ENCODE peak calls at places on chromosomes 2 and 18, in six cellular contexts. X, Y, A, Z, M and B are unnamed samples.

GRCh38 chr2:86764661-86765307 is 25.9 kb downstream of the CD8A start:
- DNase-seq in X (no peak), Y (peak; percentile 5), A (peak; percentile 2), Z (no peak), M (peak; percentile 54), B (peak; percentile 47)

GRCh38 chr2:46239847-46240181 is 57.4 kb upstream of the EPAS1 start:
- DNase-seq in X (no peak), Y (no peak), A (no peak), Z (no peak), M (no peak), B (no peak)

GRCh38 chr2:152506843-152507242 is 171.9 kb downstream of the FMNL2 start:
- DNase-seq in X (no peak), Y (no peak), A (peak; percentile 79), Z (no peak), M (no peak), B (peak; percentile 90)

GRCh38 chr2:144511222-144511855 is 8.6 kb downstream of the ZEB2 start:
- DNase-seq in X (no peak), Y (no peak), A (no peak), Z (no peak), M (no peak), B (no peak)

GRCh38 chr2:42074661-42075060 is 26.8 kb downstream of the PKDCC start:
- DNase-seq in X (peak; percentile 55), Y (no peak), A (no peak), Z (no peak), M (no peak), B (no peak)

GRCh38 chr2:69149631-69150215 is 136.7 kb downstream of the ANTXR1 start:
- DNase-seq in X (peak; percentile 84), Y (no peak), A (no peak), Z (no peak), M (no peak), B (peak; percentile 23)

GRCh38 chr2:62811972-62812371 is 106.5 kb downstream of the EHBP1 start:
- DNase-seq in X (no peak), Y (no peak), A (no peak), Z (no peak), M (no peak), B (no peak)

GRCh38 chr2:20524412-20525040 is 77.7 kb downstream of the RHOB start:
- DNase-seq in X (peak; percentile 80), Y (no peak), A (no peak), Z (no peak), M (peak; percentile 63), B (no peak)

GRCh38 chr18:12628706-12629702 is 28.9 kb downstream of the SPIRE1 start:
- DNase-seq in X (no peak), Y (no peak), A (no peak), Z (no peak), M (no peak), B (peak; percentile 52)

GRCh38 chr2:96883306-96883705 is 13.4 kb upstream of the SEMA4C start:
- DNase-seq in X (no peak), Y (no peak), A (no peak), Z (no peak), M (no peak), B (no peak)

GRCh38 chr2:168002021-168002553 is 245.3 kb downstream of the STK39 start:
- DNase-seq in X (no peak), Y (no peak), A (peak; percentile 31), Z (no peak), M (no peak), B (peak; percentile 35)

GRCh38 chr2:75130171-75130570 is 69.1 kb downstream of the TACR1 start:
- DNase-seq in X (no peak), Y (no peak), A (no peak), Z (no peak), M (no peak), B (peak; percentile 30)

GRCh38 chr2:197269173-197269572 is 41.4 kb downstream of the ANKRD44 start:
- DNase-seq in X (no peak), Y (no peak), A (no peak), Z (no peak), M (no peak), B (no peak)

GRCh38 chr18:63823516-63824219 is 48.5 kb downstream of the SERPINB7 start:
- DNase-seq in X (no peak), Y (no peak), A (no peak), Z (no peak), M (no peak), B (peak; percentile 36)

GRCh38 chr2:121355488-121355887 is 70.5 kb upstream of the TFCP2L1 start:
- DNase-seq in X (peak; percentile 26), Y (no peak), A (no peak), Z (peak; percentile 42), M (no peak), B (no peak)

GRCh38 chr2:50347355-50348044 is 684.4 kb downstream of the NRXN1 start:
- DNase-seq in X (peak; percentile 57), Y (no peak), A (no peak), Z (no peak), M (no peak), B (no peak)

GRCh38 chr2:50344509-50345106 is 687.3 kb downstream of the NRXN1 start:
- DNase-seq in X (no peak), Y (no peak), A (no peak), Z (no peak), M (no peak), B (peak; percentile 5)

GRCh38 chr2:50345691-50346090 is 686.2 kb downstream of the NRXN1 start:
- DNase-seq in X (no peak), Y (no peak), A (no peak), Z (no peak), M (no peak), B (no peak)

GRCh38 chr2:50346586-50347351 is 685.2 kb downstream of the NRXN1 start:
- DNase-seq in X (no peak), Y (no peak), A (no peak), Z (no peak), M (no peak), B (no peak)

GRCh38 chr2:50346104-50346503 is 685.8 kb downstream of the NRXN1 start:
- DNase-seq in X (no peak), Y (no peak), A (no peak), Z (peak; percentile 35), M (no peak), B (no peak)
- TF ChIP-seq CTCF in X (no peak), Y (no peak), A (no peak), Z (no peak), M (no peak), B (no peak)

GRCh38 chr2:43074592-43075053 is 151.8 kb downstream of the ZFP36L2 start:
- DNase-seq in X (no peak), Y (no peak), A (no peak), Z (no peak), M (no peak), B (no peak)

GRCh38 chr2:43076676-43077075 is 149.7 kb downstream of the ZFP36L2 start:
- DNase-seq in X (no peak), Y (no peak), A (no peak), Z (no peak), M (no peak), B (no peak)

GRCh38 chr2:43074052-43074451 is 152.4 kb downstream of the ZFP36L2 start:
- DNase-seq in X (no peak), Y (no peak), A (no peak), Z (no peak), M (no peak), B (no peak)

GRCh38 chr2:43075906-43076585 is 150.4 kb downstream of the ZFP36L2 start:
- DNase-seq in X (no peak), Y (no peak), A (no peak), Z (no peak), M (no peak), B (peak; percentile 78)

DNA sequence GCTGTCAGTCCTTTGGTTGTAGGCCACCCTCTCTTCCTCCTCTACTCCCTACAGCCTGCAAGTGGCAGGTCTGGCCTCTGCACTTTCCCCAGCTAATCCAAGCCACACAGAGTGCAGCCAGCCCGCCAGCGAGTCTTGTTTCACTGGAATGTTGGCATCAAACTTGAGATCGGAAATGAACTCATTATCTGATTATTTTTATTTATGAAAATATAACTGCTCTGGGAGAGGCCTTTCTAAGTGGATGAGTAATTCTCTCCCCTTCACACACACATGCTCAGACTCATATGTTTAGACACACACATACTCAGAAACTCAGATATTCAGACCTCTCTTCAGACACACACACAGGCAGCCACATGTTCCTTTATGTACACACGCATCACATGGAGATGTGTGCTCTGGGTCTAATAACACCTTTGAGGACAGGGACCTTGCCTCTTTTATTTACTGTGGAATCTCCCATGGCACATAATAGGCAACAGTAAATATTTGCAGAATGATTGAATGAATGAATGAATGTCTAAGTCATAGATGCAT is 151.3 kb downstream of the ZFP36L2 start:
- DNase-seq in X (peak; percentile 95), Y (peak; percentile 93), A (no peak), Z (no peak), M (no peak), B (peak; percentile 96)
- TF ChIP-seq CTCF in X (no peak), Y (peak; percentile 34), A (no peak), Z (no peak), M (no peak), B (no peak)

GRCh38 chr18:79222790-79223189 is 153.6 kb downstream of the ATP9B start:
- DNase-seq in X (no peak), Y (no peak), A (no peak), Z (no peak), M (no peak), B (no peak)
- TF ChIP-seq CTCF in X (no peak), Y (no peak), A (no peak), Z (no peak), M (no peak), B (no peak)

GRCh38 chr2:16727256-16727655 is 61.6 kb upstream of the CYRIA start:
- DNase-seq in X (no peak), Y (no peak), A (no peak), Z (peak; percentile 57), M (no peak), B (no peak)
- TF ChIP-seq CTCF in X (no peak), Y (no peak), A (no peak), Z (no peak), M (no peak), B (no peak)